ENCODE peak calls at places on chromosome 16, in four cellular contexts. J, R, V and D are unnamed samples.

GRCh38 chr16:67723151-67723915 is 4.2 kb upstream of the GFOD2 start:
- DNase-seq in R (no peak), V (no peak), J (no peak), D (no peak)

GRCh38 chr16:4233431-4233830 is 8.4 kb downstream of the SRL start:
- DNase-seq in V (no peak), J (no peak), R (no peak), D (no peak)

GRCh38 chr16:71746442-71747046 is 22.0 kb upstream of the PHLPP2 start:
- DNase-seq in J (no peak), V (no peak), R (no peak), D (no peak)

GRCh38 chr16:67301080-67301757 is 21.9 kb downstream of the PLEKHG4 start:
- DNase-seq in J (no peak), R (no peak), V (no peak), D (no peak)

GRCh38 chr16:62978451-62978850 is 942.2 kb upstream of the CDH8 start:
- DNase-seq in R (no peak), J (no peak), V (no peak), D (no peak)

GRCh38 chr16:19094542-19095365 is 19.0 kb upstream of the ITPRIPL2 start:
- DNase-seq in R (no peak), V (no peak), J (no peak), D (no peak)

GRCh38 chr16:11742041-11742535 is 569 bp downstream of the TXNDC11 start:
- DNase-seq in J (peak; percentile 50), R (peak; percentile 29), V (no peak), D (peak; percentile 26)

GRCh38 chr16:83992624-83993023 is 24.6 kb downstream of the NECAB2 start:
- DNase-seq in J (no peak), R (no peak), V (peak; percentile 62), D (no peak)

GRCh38 chr16:424623-425081 is 797 bp upstream of the RAB11FIP3 start:
- DNase-seq in J (no peak), V (no peak), R (no peak), D (peak; percentile 50)

GRCh38 chr16:2798723-2799204 is 494 bp downstream of the PRSS41 start:
- DNase-seq in V (no peak), R (no peak), J (peak; percentile 24), D (no peak)

GRCh38 chr16:26050489-26050888 is 358.7 kb downstream of the HS3ST4 start:
- DNase-seq in R (no peak), J (no peak), V (no peak), D (no peak)